ENCODE peak calls at places on chromosome 9, in four cellular contexts. X is neural progenitor cell, Y is HCT116, N is MM.1S. P is an unnamed sample.

GRCh38 chr9:38018964-38019602 is 49.9 kb downstream of the SHB start:
- DNase-seq in X (peak; percentile 78), Y (no peak), N (no peak), P (no peak)

GRCh38 chr9:110802416-110803035 is 133.9 kb downstream of the MUSK start:
- DNase-seq in X (no peak), Y (no peak), N (no peak), P (no peak)

GRCh38 chr9:5846501-5846921 is 13.6 kb upstream of the ERMP1 start:
- DNase-seq in X (no peak), Y (no peak), N (no peak), P (no peak)

GRCh38 chr9:98688710-98689495 is 19.8 kb downstream of the GABBR2 start:
- DNase-seq in X (no peak), Y (no peak), N (no peak), P (no peak)

GRCh38 chr9:127178646-127179632 is 56.5 kb upstream of the ANGPTL2 start:
- DNase-seq in X (peak; percentile 31), Y (no peak), N (no peak), P (peak; percentile 23)

GRCh38 chr9:107229146-107229545 is 53.9 kb upstream of the RAD23B start:
- DNase-seq in X (peak; percentile 67), Y (no peak), N (no peak), P (no peak)

GRCh38 chr9:36341936-36342577 is 58.0 kb downstream of the RNF38 start:
- DNase-seq in X (no peak), Y (no peak), N (peak; percentile 74), P (no peak)

GRCh38 chr9:81801190-81801589 is 111.8 kb upstream of the TLE1 start:
- DNase-seq in X (no peak), Y (no peak), N (no peak), P (no peak)

GRCh38 chr9:34987160-34988040 is 2.1 kb upstream of the DNAJB5 start:
- DNase-seq in X (no peak), Y (no peak), N (no peak), P (no peak)

GRCh38 chr9:127850286-127850830 is 4.1 kb downstream of the ENG start:
- DNase-seq in X (no peak), Y (no peak), N (no peak), P (no peak)

GRCh38 chr9:12785251-12785880 is 10.5 kb downstream of the LURAP1L start:
- DNase-seq in X (no peak), Y (peak; percentile 60), N (no peak), P (peak; percentile 61)

GRCh38 chr9:132192728-132193127 is 30.9 kb downstream of the NTNG2 start:
- DNase-seq in X (no peak), Y (no peak), N (no peak), P (no peak)

GRCh38 chr9:133456409-133456808 is 3.4 kb upstream of the CACFD1 start:
- DNase-seq in X (no peak), Y (no peak), N (no peak), P (no peak)

GRCh38 chr9:130143974-130144373 is 28.2 kb upstream of the NCS1 start:
- DNase-seq in X (peak; percentile 54), Y (no peak), N (no peak), P (no peak)

GRCh38 chr9:131502781-131503625 is at the start of gene POMT1:
- DNase-seq in X (peak; percentile 95), Y (peak; percentile 18), N (peak; percentile 93), P (peak; percentile 87)

GRCh38 chr9:91740713-91741112 is 209.3 kb downstream of the ROR2 start:
- DNase-seq in X (no peak), Y (no peak), N (no peak), P (peak; percentile 34)

GRCh38 chr9:38162332-38162985 is 93.4 kb upstream of the SHB start:
- DNase-seq in X (no peak), Y (no peak), N (no peak), P (no peak)

GRCh38 chr9:76964612-76965011 is 54.8 kb upstream of the FOXB2 start:
- DNase-seq in X (no peak), Y (no peak), N (no peak), P (no peak)

GRCh38 chr9:126915281-126915816 is 767 bp downstream of the RALGPS1 start:
- DNase-seq in X (peak; percentile 76), Y (peak; percentile 19), N (peak; percentile 85), P (peak; percentile 87)

GRCh38 chr9:90423661-90424193 is 218.9 kb downstream of the DIRAS2 start:
- DNase-seq in X (no peak), Y (no peak), N (no peak), P (no peak)

GRCh38 chr9:133221177-133221809 is 12.2 kb upstream of the OBP2B start:
- DNase-seq in X (no peak), Y (no peak), N (no peak), P (no peak)

GRCh38 chr9:136007906-136008692 is 46.9 kb upstream of the UBAC1 start:
- DNase-seq in X (no peak), Y (peak; percentile 16), N (no peak), P (no peak)

DNA sequence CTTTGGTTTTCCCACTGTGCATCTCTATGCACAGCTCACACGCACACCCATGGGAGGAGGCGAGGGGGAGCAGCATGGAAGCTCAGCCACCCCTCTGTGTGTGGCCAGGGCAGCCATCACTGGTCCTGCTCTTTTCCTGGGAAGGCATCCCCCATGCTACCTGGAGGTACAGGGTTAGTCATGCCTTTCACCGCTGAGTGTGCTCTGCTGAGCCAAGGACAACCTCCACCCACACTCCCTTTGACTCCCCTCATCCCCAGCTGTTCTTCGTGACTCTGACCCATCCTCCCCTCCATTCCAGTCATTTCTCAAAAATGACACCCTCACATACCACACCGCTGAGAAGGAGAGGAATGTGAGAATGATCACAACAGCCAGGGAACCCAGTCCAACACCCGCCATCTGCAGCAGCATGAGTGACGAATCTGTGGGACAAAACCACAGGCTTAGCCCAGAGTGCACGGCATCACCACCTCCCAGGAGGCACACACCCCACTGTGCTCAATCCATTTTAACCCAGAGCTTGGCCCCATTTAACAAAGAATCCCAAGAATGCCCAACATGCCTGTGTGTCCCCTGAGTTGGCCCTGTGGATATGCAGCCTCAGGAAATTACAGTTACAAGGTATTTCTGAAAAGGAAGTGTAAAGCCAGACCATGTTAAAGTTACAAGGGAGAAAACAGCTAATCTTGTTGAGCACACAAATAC is 133.4 kb downstream of the SUSD1 start:
- DNase-seq in X (peak; percentile 55), Y (peak; percentile 81), N (no peak), P (peak; percentile 17)
- H3K9ac ChIP-seq in X (no peak overlapping the region), Y (peak overlapping the region; percentile 34), N (no peak overlapping the region), P (no peak overlapping the region)

DNA sequence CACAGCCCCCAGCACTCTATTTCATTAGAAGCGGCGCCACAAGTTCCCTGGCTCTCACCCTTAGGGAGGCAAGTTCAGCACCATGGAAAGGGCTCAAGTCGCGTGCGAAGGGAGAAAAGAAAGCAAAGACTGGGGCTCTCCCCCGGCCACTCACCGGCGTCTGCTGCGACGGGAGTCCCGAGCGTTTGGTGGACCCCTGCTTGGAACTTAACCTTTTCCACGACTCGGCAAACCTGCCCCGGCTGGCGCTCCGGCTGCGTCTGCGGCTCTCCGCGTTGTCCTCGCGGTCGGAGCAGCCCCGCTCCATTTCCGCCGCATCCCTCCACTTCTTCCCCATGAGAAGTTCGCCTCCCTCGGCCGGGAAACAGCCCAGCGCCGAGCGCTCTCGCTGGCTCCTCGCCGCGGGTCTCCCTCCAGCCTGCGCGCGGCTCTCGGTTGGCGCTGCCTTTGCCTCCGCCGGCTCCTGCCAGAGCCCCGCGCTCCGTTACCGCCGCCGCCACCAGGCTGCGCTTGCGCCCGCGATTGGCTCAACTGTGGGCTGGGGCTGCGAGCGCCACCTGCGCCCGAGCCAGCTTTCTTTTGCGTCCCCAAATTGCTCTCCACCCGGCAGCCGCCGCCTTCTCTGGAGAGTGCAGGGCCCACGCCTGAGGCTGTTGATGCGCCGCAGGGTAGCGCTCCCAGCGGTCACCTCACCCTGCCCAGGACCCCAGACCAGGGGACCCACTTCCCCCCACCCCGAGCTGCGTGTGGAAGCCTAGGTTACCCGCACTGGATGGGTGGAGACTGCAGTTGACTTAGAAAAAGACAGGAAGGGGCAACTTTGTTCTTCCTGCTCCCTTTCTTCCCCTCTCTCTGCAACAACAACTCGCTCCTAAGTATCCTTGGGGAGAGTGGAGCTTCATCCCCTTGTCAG is 321.6 kb downstream of the CEMIP2 start:
- DNase-seq in X (peak; percentile 95), Y (no peak), N (peak; percentile 66), P (peak; percentile 45)
- TF ChIP-seq CTCF in X (peak; percentile 55), Y (no peak), N (peak; percentile 35), P (no peak)

GRCh38 chr9:123753011-123753410 is 176.9 kb downstream of the DENND1A start:
- DNase-seq in X (no peak), Y (no peak), N (no peak), P (no peak)

GRCh38 chr9:123757960-123758359 is 172.0 kb downstream of the DENND1A start:
- DNase-seq in X (no peak), Y (no peak), N (no peak), P (no peak)

GRCh38 chr9:123753669-123754307 is 176.1 kb downstream of the DENND1A start:
- DNase-seq in X (no peak), Y (no peak), N (peak; percentile 21), P (no peak)

GRCh38 chr9:123757547-123757946 is 172.4 kb downstream of the DENND1A start:
- DNase-seq in X (no peak), Y (no peak), N (no peak), P (no peak)

DNA sequence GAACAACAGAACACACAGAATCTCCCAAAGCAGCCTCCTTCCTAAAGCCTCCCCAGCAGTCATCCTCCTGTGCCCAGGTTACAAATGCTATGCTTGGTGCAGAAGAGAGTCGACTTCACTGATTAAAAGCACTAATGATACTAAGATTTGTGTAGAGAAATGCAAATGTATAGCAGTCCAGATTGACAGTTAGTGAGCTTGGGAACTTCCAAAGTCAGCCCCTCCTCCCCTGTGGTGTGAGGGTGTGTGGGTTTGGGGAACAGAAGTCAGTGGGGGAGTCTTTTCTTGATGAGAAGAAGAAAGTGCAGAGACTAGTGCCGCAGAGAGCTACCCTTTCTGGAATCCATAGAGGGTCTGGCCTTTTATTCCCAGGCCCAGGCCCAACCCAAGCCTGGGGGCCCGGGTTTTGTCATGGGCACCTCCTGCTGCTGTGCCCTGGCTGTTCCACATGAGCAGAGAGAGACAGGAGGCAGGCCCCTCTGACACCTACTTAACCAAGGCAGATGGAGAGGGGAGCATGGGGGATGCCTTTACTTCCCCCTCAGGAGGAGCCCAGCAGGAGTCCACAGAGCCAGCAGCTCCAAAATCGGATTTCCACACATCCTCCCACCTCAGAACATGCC is 173.3 kb downstream of the DENND1A start:
- DNase-seq in X (peak; percentile 29), Y (no peak), N (no peak), P (no peak)
- H3K9ac ChIP-seq in X (no peak overlapping the region), Y (no peak overlapping the region), N (no peak overlapping the region), P (no peak overlapping the region)

DNA sequence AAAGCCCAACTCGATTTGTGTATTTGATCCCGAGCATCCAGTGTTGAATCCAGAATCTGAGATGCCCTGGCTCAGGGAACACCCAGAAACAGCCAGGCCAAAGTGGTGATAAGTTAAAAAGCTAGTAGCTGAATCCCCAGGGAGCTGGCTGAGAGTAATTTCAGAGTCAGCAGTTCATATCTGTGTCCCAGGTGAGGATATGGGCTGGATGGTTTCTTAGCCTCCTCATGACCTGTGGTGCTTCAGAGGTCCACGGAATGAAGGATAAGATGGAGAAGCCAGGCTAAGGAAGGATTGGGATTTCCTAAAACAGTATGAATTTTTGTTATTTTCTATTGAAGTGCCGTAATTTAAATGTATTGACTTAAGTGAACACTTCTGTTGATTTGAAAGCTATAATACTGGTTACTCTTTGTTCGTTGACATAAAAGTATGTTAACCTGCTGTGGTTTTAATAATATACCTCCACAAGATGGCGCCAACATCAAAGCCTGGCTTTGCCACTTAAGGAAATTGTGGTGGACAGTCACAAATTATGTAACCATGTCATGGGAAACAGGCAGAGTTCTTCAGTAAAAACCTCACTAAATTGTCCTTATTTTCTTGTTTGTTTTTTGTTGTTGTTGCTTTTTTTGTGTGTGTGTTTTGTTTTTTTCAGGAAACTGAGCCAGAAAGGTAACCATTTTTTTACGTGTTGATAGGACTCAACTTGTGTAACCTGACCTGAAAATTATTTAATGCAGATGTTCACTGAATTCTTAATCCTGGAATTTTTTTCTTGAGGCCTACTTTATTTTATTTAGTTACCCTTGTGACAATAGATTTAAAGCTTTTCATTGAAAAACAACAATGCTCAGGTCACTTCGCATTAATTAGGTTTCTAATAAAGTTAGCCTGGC is 11.4 kb downstream of the MTAP start:
- DNase-seq in X (peak; percentile 78), Y (peak; percentile 69), N (peak; percentile 63), P (peak; percentile 77)
- TF ChIP-seq CTCF in X (peak; percentile 91), Y (peak; percentile 82), N (peak; percentile 63), P (peak; percentile 85)

GRCh38 chr9:21985964-21986667 is 8.1 kb downstream of the CDKN2A start:
- DNase-seq in X (no peak), Y (no peak), N (no peak), P (no peak)
- H3K9ac ChIP-seq in X (no peak overlapping the region), Y (no peak overlapping the region), N (no peak overlapping the region), P (no peak overlapping the region)

P was measured in colonic mucosa.